ENCODE peak calls at places on chromosomes 5 and 9, in six cellular contexts. D is A549, Z is HEK293T, R is IMR-90, V is HepG2, F is GM12878. U is an unnamed sample.

GRCh38 chr5:135451581-135452360 is at the start of gene TIFAB:
- DNase-seq in V (no peak), R (no peak), F (no peak), Z (no peak), D (no peak), U (no peak)

GRCh38 chr9:99024959-99025358 is 80.0 kb upstream of the TGFBR1 start:
- DNase-seq in Z (no peak), D (no peak), F (no peak), R (peak), V (no peak), U (no peak)

GRCh38 chr5:126877011-126877410 is 100.1 kb downstream of the LMNB1 start:
- DNase-seq in D (no peak), F (no peak), R (no peak), V (no peak), Z (no peak), U (no peak)

GRCh38 chr5:97560176-97560993 is 377.3 kb upstream of the RIOK2 start:
- DNase-seq in D (no peak), V (no peak), Z (no peak), F (no peak), R (no peak), U (no peak)

GRCh38 chr5:56951946-56952691 is at the start of gene MIER3:
- DNase-seq in R (peak), V (peak), Z (peak), F (no peak), D (peak), U (peak)

GRCh38 chr5:125220284-125220683 is 473.8 kb upstream of the ZNF608 start:
- DNase-seq in F (no peak), Z (no peak), V (no peak), R (no peak), D (no peak), U (no peak)

GRCh38 chr9:137757613-137758029 is 120.0 kb upstream of the CACNA1B start:
- DNase-seq in R (peak), F (peak), D (peak), Z (no peak), V (no peak), U (no peak)

GRCh38 chr5:163244451-163244987 is 192.9 kb upstream of the CCNG1 start:
- DNase-seq in F (no peak), D (no peak), V (no peak), Z (no peak), R (no peak), U (no peak)

GRCh38 chr5:173302546-173303155 is 25.6 kb downstream of the STC2 start:
- DNase-seq in V (peak), F (no peak), R (peak), D (peak), Z (peak), U (peak)

GRCh38 chr5:10635861-10636350 is 72.0 kb downstream of the ANKRD33B start:
- DNase-seq in V (no peak), F (no peak), Z (no peak), D (no peak), R (no peak), U (no peak)

GRCh38 chr5:19555436-19555835 is 432.6 kb downstream of the CDH18 start:
- DNase-seq in V (no peak), F (no peak), Z (no peak), D (no peak), R (no peak), U (no peak)

GRCh38 chr9:134726722-134727034 is 85.1 kb downstream of the COL5A1 start:
- DNase-seq in Z (no peak), D (no peak), F (no peak), V (no peak), R (no peak), U (no peak)

GRCh38 chr9:88291056-88291455 is 97.2 kb upstream of the SPIN1 start:
- DNase-seq in R (no peak), D (no peak), F (no peak), V (no peak), Z (no peak), U (no peak)

GRCh38 chr5:171272996-171273970 is 35.8 kb upstream of the TLX3 start:
- DNase-seq in R (peak), D (peak), V (peak), Z (peak), F (no peak), U (peak)

GRCh38 chr9:134326754-134327526 is 685 bp downstream of the RXRA start:
- DNase-seq in F (no peak), V (no peak), Z (peak), D (peak), R (peak), U (peak)

GRCh38 chr9:103183569-103184191 is 188.5 kb downstream of the CYLC2 start:
- DNase-seq in F (no peak), R (no peak), D (peak), V (peak), Z (no peak), U (no peak)

GRCh38 chr9:73179594-73179993 is 27.9 kb downstream of the ANXA1 start:
- DNase-seq in Z (no peak), D (peak), R (peak), F (no peak), V (no peak), U (no peak)

GRCh38 chr9:20945269-20945668 is 86.2 kb downstream of the HACD4 start:
- DNase-seq in F (no peak), V (no peak), R (no peak), D (no peak), Z (no peak), U (no peak)

GRCh38 chr5:141001854-141002666 is 35.8 kb downstream of the PCDHAC2 start:
- DNase-seq in R (no peak), Z (peak), D (peak), V (no peak), F (no peak), U (no peak)

GRCh38 chr5:144951001-144951400 is 780.3 kb downstream of the KCTD16 start:
- DNase-seq in Z (no peak), R (no peak), V (no peak), D (no peak), F (no peak), U (no peak)

GRCh38 chr5:76175051-76175666 is 92.0 kb downstream of the SV2C start:
- DNase-seq in D (peak), R (peak), F (peak), V (peak), Z (peak), U (peak)

GRCh38 chr5:139394123-139394653 is 716 bp downstream of the PROB1 start:
- DNase-seq in F (no peak), R (no peak), D (no peak), V (no peak), Z (no peak), U (no peak)

GRCh38 chr5:77621440-77621839 is 17.1 kb downstream of the OTP start:
- DNase-seq in V (no peak), D (no peak), F (no peak), R (no peak), Z (no peak), U (no peak)

GRCh38 chr5:150153957-150154617 is 1.6 kb downstream of the PDGFRB start:
- DNase-seq in Z (no peak), V (peak), F (no peak), D (peak), R (peak), U (no peak)

GRCh38 chr5:176545737-176546509 is 3.2 kb upstream of the CDHR2 start:
- DNase-seq in V (peak), D (peak), Z (no peak), R (no peak), F (no peak), U (no peak)

GRCh38 chr9:5815421-5815820 is 17.5 kb downstream of the ERMP1 start:
- DNase-seq in F (no peak), Z (no peak), V (no peak), R (no peak), D (no peak), U (no peak)

GRCh38 chr5:177957241-177957640 is 38.8 kb downstream of the PROP1 start:
- DNase-seq in Z (no peak), F (no peak), D (no peak), R (no peak), V (no peak), U (no peak)

GRCh38 chr5:120082316-120083068 is 381.6 kb upstream of the PRR16 start:
- DNase-seq in D (no peak), Z (no peak), F (no peak), R (no peak), V (no peak), U (no peak)

GRCh38 chr5:155514105-155514563 is 500.6 kb downstream of the KIF4B start:
- DNase-seq in V (peak), Z (no peak), R (no peak), D (peak), F (no peak), U (no peak)
- TF ChIP-seq BHLHE40 in V (no peak), Z (no peak), R (no peak), D (no peak), F (no peak), U (no peak)

GRCh38 chr9:84146893-84147705 is 166.5 kb downstream of the RMI1 start:
- DNase-seq in F (no peak), Z (no peak), D (no peak), V (no peak), R (no peak), U (no peak)
- TF ChIP-seq BHLHE40 in F (no peak), Z (no peak), D (no peak), V (no peak), R (no peak), U (no peak)

GRCh38 chr5:146380714-146381113 is 42.1 kb downstream of the POU4F3 start:
- DNase-seq in R (no peak), F (no peak), D (no peak), V (no peak), Z (no peak), U (no peak)
- TF ChIP-seq BHLHE40 in R (no peak), F (no peak), D (no peak), V (no peak), Z (no peak), U (no peak)

GRCh38 chr9:19154135-19154612 is 26.9 kb upstream of the PLIN2 start:
- DNase-seq in D (peak), R (peak), F (no peak), V (peak), Z (no peak), U (peak)
- TF ChIP-seq BHLHE40 in D (no peak), R (peak), F (no peak), V (peak), Z (no peak), U (peak)

GRCh38 chr5:74649421-74649973 is 9.0 kb upstream of the ENC1 start:
- DNase-seq in D (no peak), F (no peak), R (no peak), V (no peak), Z (no peak), U (no peak)

GRCh38 chr5:74652576-74652975 is 12.0 kb upstream of the ENC1 start:
- DNase-seq in V (no peak), Z (no peak), F (no peak), R (no peak), D (no peak), U (no peak)

GRCh38 chr5:74647096-74647495 is 6.6 kb upstream of the ENC1 start:
- DNase-seq in R (no peak), V (no peak), F (no peak), D (no peak), Z (no peak), U (no peak)

GRCh38 chr5:74651710-74652109 is 11.2 kb upstream of the ENC1 start:
- DNase-seq in Z (no peak), F (no peak), V (no peak), D (no peak), R (no peak), U (no peak)

DNA sequence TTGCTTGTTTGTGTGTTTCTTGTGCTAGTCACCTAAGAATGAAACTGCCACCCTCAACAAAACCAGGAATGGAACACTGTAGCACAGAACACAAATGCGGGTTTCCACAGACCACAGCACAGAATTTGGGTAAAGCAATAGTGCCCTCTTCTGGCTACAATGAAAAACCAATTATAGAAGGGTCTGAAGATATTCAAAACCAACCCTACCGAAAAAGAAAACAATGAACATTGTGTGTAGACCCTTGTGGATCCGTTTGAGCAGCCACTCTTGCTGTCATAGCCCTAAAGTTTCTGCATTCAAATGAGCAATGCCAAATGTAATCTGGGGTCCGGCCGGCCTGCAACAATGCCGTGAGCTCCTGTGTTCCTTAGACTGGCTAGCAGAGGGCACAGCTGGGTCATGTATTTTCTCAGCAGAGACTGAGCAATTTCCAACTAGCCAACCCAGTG is 8.3 kb upstream of the ENC1 start:
- DNase-seq in Z (peak), R (peak), V (peak), F (no peak), D (peak), U (peak)
- TF ChIP-seq BHLHE40 in Z (no peak), R (no peak), V (no peak), F (no peak), D (no peak), U (no peak)

GRCh38 chr9:125429476-125430160 is 168.0 kb downstream of the GAPVD1 start:
- DNase-seq in V (no peak), Z (no peak), D (no peak), R (no peak), F (no peak), U (no peak)
- TF ChIP-seq BHLHE40 in V (no peak), Z (no peak), D (no peak), R (no peak), F (no peak), U (no peak)

GRCh38 chr5:169629847-169630548 is 7.1 kb upstream of the DOCK2 start:
- DNase-seq in D (peak), V (peak), Z (no peak), R (peak), F (no peak), U (no peak)

GRCh38 chr5:169627551-169627950 is 9.5 kb upstream of the DOCK2 start:
- DNase-seq in V (no peak), R (no peak), Z (no peak), F (no peak), D (no peak), U (no peak)

GRCh38 chr5:169631360-169631759 is 5.7 kb upstream of the DOCK2 start:
- DNase-seq in F (no peak), Z (no peak), V (no peak), D (no peak), R (peak), U (no peak)

GRCh38 chr5:169628891-169629290 is 8.2 kb upstream of the DOCK2 start:
- DNase-seq in Z (no peak), V (no peak), F (no peak), D (no peak), R (peak), U (no peak)

DNA sequence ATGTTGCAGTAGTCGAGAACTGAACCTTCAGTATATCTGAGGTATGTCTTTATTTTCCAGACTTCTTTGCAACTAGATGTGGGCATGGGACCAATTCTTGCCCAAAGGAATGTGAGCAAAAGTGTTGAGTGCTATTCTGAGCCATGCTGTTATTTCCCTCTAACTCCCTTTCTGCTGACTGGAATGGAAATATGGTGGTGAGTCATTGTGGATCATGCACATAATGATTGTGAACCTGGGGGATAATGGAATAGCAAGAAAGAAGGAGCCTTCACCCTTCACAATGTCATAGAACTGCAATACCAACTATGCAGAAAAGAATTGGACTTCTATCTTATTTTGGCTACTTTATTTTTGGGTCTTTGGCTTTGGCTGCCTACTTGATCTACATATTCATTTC is 10.3 kb upstream of the DOCK2 start:
- DNase-seq in V (no peak), Z (no peak), D (peak), R (peak), F (no peak), U (no peak)
- TF ChIP-seq BHLHE40 in V (no peak), Z (no peak), D (no peak), R (peak), F (no peak), U (no peak)

GRCh38 chr5:93609756-93610155 is 26.7 kb downstream of the NR2F1 start:
- DNase-seq in V (no peak), Z (no peak), R (no peak), D (no peak), F (no peak), U (no peak)
- TF ChIP-seq BHLHE40 in V (no peak), Z (no peak), R (no peak), D (no peak), F (no peak), U (no peak)